ENCODE peak calls at places on chromosomes 1 and 21, in ten cellular contexts. L is activated T-cell treated with anti-CD3 and anti-CD28 coated beads for 1 hour; A is EL; E is RKO; U is stimulated activated CD8-positive, alpha-beta memory T cell treated with anti-CD3 and anti-CD28 coated beads, Interleukin-4, amount 100 ng/mL, for 1 hour; K is C1 segment of cervical spinal cord; J is NCI-H1092; O is dermis microvascular lymphatic vessel endothelial cell; Y is A549; S is mucosa of gallbladder. T is an unnamed sample.

GRCh38 chr1:41681331-41682136 is 197.1 kb upstream of the EDN2 start:
- DNase-seq in S (no peak), L (no peak), Y (no peak), K (no peak), O (no peak), U (no peak), J (no peak), A (peak), E (no peak), T (no peak)

GRCh38 chr1:232854786-232855185 is 49.6 kb downstream of the MAP10 start:
- DNase-seq in O (no peak), S (no peak), U (no peak), E (no peak), K (no peak), L (no peak), A (peak), J (no peak), Y (no peak), T (no peak)

GRCh38 chr1:51990478-51990965 is at the start of gene RAB3B:
- DNase-seq in U (peak), A (peak), Y (peak), K (no peak), E (peak), O (peak), J (peak), S (peak), L (peak), T (peak)

GRCh38 chr1:234968470-234968869 is 160.2 kb downstream of the TOMM20 start:
- DNase-seq in J (peak), O (no peak), Y (no peak), U (no peak), A (no peak), K (no peak), S (no peak), L (no peak), E (no peak), T (peak)

GRCh38 chr1:1422465-1423244 is 1.6 kb upstream of the ANKRD65 start:
- DNase-seq in Y (no peak), L (no peak), E (no peak), J (no peak), U (no peak), A (peak), S (no peak), O (no peak), K (no peak), T (no peak)

GRCh38 chr21:41521489-41522027 is 13.6 kb upstream of the TMPRSS2 start:
- DNase-seq in E (no peak), J (no peak), K (no peak), Y (no peak), L (no peak), S (no peak), O (no peak), U (no peak), A (no peak), T (no peak)

GRCh38 chr1:241265428-241265827 is 91.6 kb downstream of the RGS7 start:
- DNase-seq in O (no peak), E (peak), A (peak), L (no peak), K (no peak), U (no peak), Y (no peak), S (no peak), J (no peak), T (no peak)

GRCh38 chr1:220767312-220768126 is 19.2 kb upstream of the MTARC1 start:
- DNase-seq in U (no peak), L (no peak), J (no peak), A (no peak), O (no peak), E (no peak), Y (no peak), K (no peak), S (no peak), T (no peak)

GRCh38 chr1:36128126-36128904 is 3.3 kb upstream of the COL8A2 start:
- DNase-seq in U (no peak), O (no peak), E (no peak), Y (no peak), L (no peak), K (no peak), A (peak), J (no peak), S (no peak), T (no peak)

GRCh38 chr1:210417881-210418280 is 89.2 kb downstream of the HHAT start:
- DNase-seq in O (no peak), J (no peak), S (no peak), L (no peak), U (no peak), K (no peak), Y (no peak), A (no peak), E (no peak), T (no peak)

GRCh38 chr1:24191860-24192259 is 4.8 kb upstream of the IFNLR1 start:
- DNase-seq in E (peak), K (no peak), O (no peak), J (no peak), S (no peak), U (no peak), A (peak), L (no peak), Y (peak), T (no peak)

GRCh38 chr1:10761503-10762152 is 34.8 kb downstream of the CASZ1 start:
- DNase-seq in J (no peak), Y (no peak), S (no peak), K (no peak), A (no peak), L (no peak), O (peak), U (no peak), E (no peak), T (no peak)

GRCh38 chr1:68322096-68322495 is 89.8 kb upstream of the WLS start:
- DNase-seq in J (no peak), K (no peak), L (no peak), S (no peak), A (no peak), E (no peak), U (no peak), Y (no peak), O (no peak), T (no peak)

GRCh38 chr1:9292361-9293240 is at the start of gene SPSB1:
- DNase-seq in J (peak), L (peak), S (peak), K (peak), O (no peak), U (peak), A (peak), E (peak), Y (peak), T (peak)

GRCh38 chr1:29133861-29134694 is 10.4 kb upstream of the TMEM200B start:
- DNase-seq in J (no peak), U (no peak), Y (no peak), S (no peak), A (no peak), E (no peak), O (no peak), K (no peak), L (no peak), T (no peak)

GRCh38 chr1:207316622-207317510 is 4.6 kb upstream of the CD55 start:
- DNase-seq in S (peak), A (no peak), L (no peak), K (no peak), Y (no peak), E (no peak), O (no peak), U (no peak), J (no peak), T (no peak)

GRCh38 chr1:224052767-224053166 is 61.1 kb upstream of the FBXO28 start:
- DNase-seq in E (peak), O (peak), J (no peak), U (no peak), L (no peak), Y (no peak), K (no peak), S (no peak), A (peak), T (no peak)

GRCh38 chr21:34698270-34699015 is 29.6 kb downstream of the CLIC6 start:
- DNase-seq in U (no peak), L (no peak), O (no peak), S (no peak), E (no peak), A (peak), K (no peak), J (no peak), Y (no peak), T (no peak)

GRCh38 chr1:183901748-183902341 is 96.9 kb downstream of the RGL1 start:
- DNase-seq in U (no peak), E (no peak), Y (no peak), J (no peak), L (no peak), S (no peak), A (no peak), K (no peak), O (no peak), T (no peak)

GRCh38 chr1:157517026-157517425 is 35.3 kb downstream of the FCRL5 start:
- DNase-seq in L (no peak), E (no peak), A (no peak), K (no peak), U (no peak), O (no peak), J (no peak), Y (no peak), S (no peak), T (no peak)

GRCh38 chr1:5404412-5405203 is 587.6 kb downstream of the NPHP4 start:
- DNase-seq in U (no peak), J (no peak), K (no peak), L (no peak), Y (no peak), O (no peak), S (no peak), A (no peak), E (no peak), T (no peak)

GRCh38 chr1:156889802-156890585 is 3.5 kb upstream of the PEAR1 start:
- DNase-seq in L (peak), A (peak), J (peak), U (peak), E (peak), S (peak), Y (peak), K (peak), O (peak), T (peak)

GRCh38 chr1:51472349-51472748 is 46.7 kb downstream of the EPS15 start:
- DNase-seq in K (no peak), E (no peak), J (no peak), Y (no peak), A (no peak), S (no peak), L (no peak), O (no peak), U (no peak), T (no peak)

GRCh38 chr1:201419241-201419640 is 2.3 kb downstream of the TNNI1 start:
- DNase-seq in S (no peak), U (no peak), K (no peak), E (no peak), Y (no peak), L (no peak), O (no peak), J (no peak), A (no peak), T (no peak)

GRCh38 chr1:234936631-234937389 is 191.8 kb downstream of the TOMM20 start:
- DNase-seq in L (no peak), K (no peak), S (no peak), E (no peak), O (no peak), J (no peak), Y (no peak), U (no peak), A (no peak), T (no peak)

GRCh38 chr1:228464487-228464983 is 22.6 kb upstream of the RNF187 start:
- DNase-seq in O (peak), U (peak), A (peak), J (peak), K (peak), L (peak), Y (peak), E (no peak), S (peak), T (peak)

GRCh38 chr1:23896491-23896890 is 16.7 kb downstream of the CNR2 start:
- DNase-seq in L (no peak), K (no peak), A (no peak), Y (no peak), J (no peak), U (no peak), S (no peak), O (no peak), E (no peak), T (no peak)

GRCh38 chr1:181251001-181251712 is 162.7 kb downstream of the IER5 start:
- DNase-seq in U (no peak), L (no peak), J (peak), K (no peak), O (peak), A (peak), E (peak), Y (peak), S (peak), T (no peak)

GRCh38 chr1:204213668-204214662 is at the start of gene GOLT1A:
- DNase-seq in O (peak), E (no peak), U (no peak), A (peak), L (peak), J (peak), K (peak), S (peak), Y (peak), T (peak)

GRCh38 chr1:77303387-77303786 is 21.6 kb downstream of the AK5 start:
- DNase-seq in E (no peak), J (no peak), L (no peak), S (no peak), K (no peak), U (no peak), A (no peak), O (no peak), Y (no peak), T (no peak)

GRCh38 chr1:172818841-172819527 is 160.1 kb downstream of the FASLG start:
- DNase-seq in S (no peak), U (no peak), E (no peak), A (no peak), J (no peak), O (no peak), Y (no peak), L (no peak), K (no peak), T (no peak)

GRCh38 chr1:245184791-245185190 is 30.0 kb downstream of the KIF26B start:
- DNase-seq in A (no peak), Y (no peak), E (no peak), J (no peak), L (no peak), U (no peak), S (no peak), O (no peak), K (no peak), T (no peak)

GRCh38 chr1:115922806-115923205 is 53.5 kb upstream of the SLC22A15 start:
- DNase-seq in U (no peak), L (no peak), E (no peak), J (no peak), A (no peak), S (peak), K (no peak), Y (no peak), O (no peak), T (no peak)

GRCh38 chr1:204520834-204521709 is 4.9 kb downstream of the MDM4 start:
- DNase-seq in E (peak), U (no peak), K (no peak), O (no peak), A (peak), S (no peak), L (peak), J (no peak), Y (no peak), T (peak)

GRCh38 chr21:21624674-21625073 is 626.5 kb downstream of the NCAM2 start:
- DNase-seq in A (peak), Y (no peak), E (no peak), U (no peak), O (no peak), L (no peak), S (no peak), K (no peak), J (no peak), T (no peak)

GRCh38 chr1:89986020-89986419 is 8.9 kb upstream of the ZNF326 start:
- DNase-seq in U (no peak), K (no peak), O (no peak), E (no peak), A (no peak), Y (no peak), J (peak), S (no peak), L (no peak), T (peak)

GRCh38 chr1:54461731-54462596 is 55.8 kb upstream of the SSBP3 start:
- DNase-seq in Y (no peak), O (no peak), E (no peak), L (no peak), S (no peak), J (no peak), A (no peak), U (no peak), K (no peak), T (no peak)

GRCh38 chr1:182388392-182389134 is 3.0 kb downstream of the GLUL start:
- DNase-seq in K (no peak), E (no peak), O (no peak), L (no peak), U (no peak), A (no peak), J (no peak), Y (no peak), S (no peak), T (no peak)

GRCh38 chr1:162145280-162145965 is 75.9 kb downstream of the NOS1AP start:
- DNase-seq in O (no peak), A (no peak), K (no peak), Y (no peak), S (no peak), J (peak), E (no peak), L (no peak), U (no peak), T (no peak)